ENCODE peak calls at places on chromosome 5, in five cellular contexts. I is GM23338, W is prostate gland, J is transverse colon, Q is endothelial cell of umbilical vein. N is an unnamed sample.
A peak's percentile ranks its signal among the peaks of the same experiment; 100 is the strongest.

GRCh38 chr5:1037671-1038416 is 29.2 kb downstream of the NKD2 start:
- DNase-seq in I (no peak), W (no peak), J (no peak), Q (no peak), N (no peak)

GRCh38 chr5:153641183-153641688 is 150.8 kb downstream of the GRIA1 start:
- DNase-seq in I (no peak), W (no peak), J (no peak), Q (no peak), N (no peak)

GRCh38 chr5:1722877-1723276 is 76.8 kb downstream of the MRPL36 start:
- DNase-seq in I (no peak), W (peak; percentile 1), J (no peak), Q (no peak), N (no peak)

GRCh38 chr5:140042551-140043507 is at the start of gene NRG2:
- DNase-seq in I (peak; percentile 91), W (peak; percentile 16), J (peak; percentile 63), Q (peak; percentile 65), N (peak; percentile 52)

GRCh38 chr5:107067391-107067790 is 603.3 kb downstream of the EFNA5 start:
- DNase-seq in I (peak; percentile 36), W (no peak), J (no peak), Q (no peak), N (no peak)

GRCh38 chr5:122458278-122458872 is 146.3 kb downstream of the SNCAIP start:
- DNase-seq in I (peak; percentile 72), W (no peak), J (no peak), Q (peak; percentile 9), N (no peak)

GRCh38 chr5:82494942-82495341 is 216.8 kb upstream of the RPS23 start:
- DNase-seq in I (peak; percentile 21), W (no peak), J (no peak), Q (peak; percentile 30), N (no peak)

GRCh38 chr5:72328172-72328571 is 8.0 kb downstream of the PTCD2 start:
- DNase-seq in I (no peak), W (peak; percentile 14), J (no peak), Q (no peak), N (peak; percentile 29)

GRCh38 chr5:4229866-4230265 is 634.2 kb downstream of the IRX1 start:
- DNase-seq in I (no peak), W (no peak), J (no peak), Q (no peak), N (no peak)

DNA sequence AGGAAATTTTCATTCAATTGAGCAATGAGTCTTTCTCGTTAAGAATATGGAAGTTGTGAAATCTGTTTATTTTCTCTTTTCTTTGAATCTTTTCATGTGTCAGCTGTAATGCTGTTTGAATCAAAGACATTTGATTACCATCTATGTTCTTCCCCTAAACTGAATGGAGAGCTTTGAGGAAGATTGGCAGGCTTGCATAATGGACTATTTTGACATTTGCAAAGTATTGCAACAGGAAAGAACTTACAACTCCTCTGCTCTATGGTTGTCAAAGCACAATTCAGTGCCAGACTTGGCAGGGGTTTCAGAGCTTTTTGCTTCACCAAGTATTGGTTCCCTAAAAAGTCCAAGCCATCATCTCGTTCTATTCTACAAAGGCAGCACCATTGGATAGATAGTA is 549.0 kb upstream of the NUDT12 start:
- DNase-seq in I (no peak), W (no peak), J (no peak), Q (no peak), N (no peak)
- TF ChIP-seq POLR2AphosphoS5 in I (no peak), W (no peak), J (no peak), Q (no peak), N (no peak)

DNA sequence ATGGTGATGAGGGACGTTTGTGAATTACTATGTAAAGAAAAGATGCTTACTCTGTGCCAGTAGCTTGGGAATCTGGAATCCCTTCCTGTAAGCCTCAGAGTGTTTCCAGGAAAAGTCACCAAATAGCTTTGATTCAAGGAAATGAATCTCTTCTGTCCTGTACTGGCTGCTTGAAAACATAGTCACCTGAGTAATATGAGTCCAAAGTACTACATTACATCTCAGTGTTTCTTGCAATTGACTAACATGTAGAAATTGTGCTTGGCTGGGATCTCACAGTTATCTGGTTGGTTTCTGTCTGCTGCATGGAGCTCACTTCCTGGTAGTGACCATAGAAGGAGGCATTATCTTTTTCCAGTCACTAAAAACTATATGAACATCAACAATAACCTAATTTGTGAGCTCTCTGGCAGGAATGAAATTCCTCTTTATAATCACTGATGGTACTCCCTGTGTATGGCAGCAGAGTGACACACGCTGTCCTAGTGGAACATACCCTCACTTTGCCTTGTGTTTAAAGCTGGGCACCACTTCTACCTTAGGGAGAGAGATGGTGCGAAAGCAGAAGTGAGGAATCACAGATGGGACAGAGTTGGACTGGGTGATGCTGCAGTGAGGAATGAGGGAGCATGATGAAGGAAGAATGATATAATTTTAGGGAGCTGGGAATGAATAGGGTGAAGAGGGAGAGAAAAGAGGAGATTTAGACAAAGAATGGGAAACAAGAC is 568.5 kb downstream of the RAB3C start:
- DNase-seq in I (no peak), W (no peak), J (no peak), Q (no peak), N (no peak)
- TF ChIP-seq POLR2AphosphoS5 in I (no peak), W (no peak), J (peak; percentile 32), Q (no peak), N (peak; percentile 5)

GRCh38 chr5:6714221-6715041 is 1.2 kb downstream of the TENT4A start:
- DNase-seq in I (peak; percentile 35), W (no peak), J (no peak), Q (peak; percentile 12), N (no peak)

GRCh38 chr5:6715271-6715670 is 2.0 kb downstream of the TENT4A start:
- DNase-seq in I (no peak), W (no peak), J (no peak), Q (no peak), N (no peak)

GRCh38 chr5:6712136-6712581 is 1.1 kb upstream of the TENT4A start:
- DNase-seq in I (peak; percentile 70), W (peak; percentile 34), J (peak; percentile 61), Q (peak; percentile 60), N (peak; percentile 50)

GRCh38 chr5:6712582-6713273 is 504 bp upstream of the TENT4A start:
- DNase-seq in I (peak; percentile 96), W (peak; percentile 96), J (peak; percentile 98), Q (peak; percentile 98), N (peak; percentile 98)

GRCh38 chr5:6713274-6714181 is at the start of gene TENT4A:
- DNase-seq in I (no peak), W (no peak), J (peak; percentile 46), Q (no peak), N (no peak)
- TF ChIP-seq POLR2AphosphoS5 in I (no peak), W (no peak), J (no peak), Q (no peak), N (peak; percentile 34)

GRCh38 chr5:57210633-57211032 is 36.8 kb downstream of the GPBP1 start:
- DNase-seq in I (no peak), W (no peak), J (no peak), Q (no peak), N (no peak)

GRCh38 chr5:57211039-57211438 is 37.2 kb downstream of the GPBP1 start:
- DNase-seq in I (no peak), W (no peak), J (no peak), Q (no peak), N (no peak)

GRCh38 chr5:57209316-57210040 is 35.6 kb downstream of the GPBP1 start:
- DNase-seq in I (peak; percentile 51), W (no peak), J (no peak), Q (no peak), N (no peak)

GRCh38 chr5:57207007-57207653 is 33.3 kb downstream of the GPBP1 start:
- DNase-seq in I (no peak), W (no peak), J (no peak), Q (no peak), N (no peak)

DNA sequence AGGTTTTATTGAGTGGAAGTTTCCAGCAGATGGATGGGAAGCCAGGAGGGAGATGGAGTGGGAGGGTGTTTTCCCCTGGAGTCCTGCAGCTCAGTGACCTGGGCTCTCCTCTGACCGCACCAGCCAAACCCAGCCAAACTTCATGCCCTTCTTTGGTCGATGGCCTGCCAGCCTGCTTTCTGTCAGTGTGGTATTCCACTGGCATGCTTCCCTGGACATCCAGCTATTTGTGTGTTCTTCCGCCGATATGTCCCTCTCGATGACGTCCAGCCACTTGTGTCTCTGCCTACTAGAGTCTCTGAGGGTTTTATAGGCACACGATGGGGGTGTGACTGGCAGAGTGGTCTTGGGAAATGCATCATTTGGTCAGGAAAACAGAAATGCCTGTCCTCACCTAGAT is 33.8 kb downstream of the GPBP1 start:
- DNase-seq in I (no peak), W (no peak), J (peak; percentile 28), Q (no peak), N (no peak)
- TF ChIP-seq POLR2AphosphoS5 in I (no peak), W (no peak), J (peak; percentile 38), Q (no peak), N (no peak)

DNA sequence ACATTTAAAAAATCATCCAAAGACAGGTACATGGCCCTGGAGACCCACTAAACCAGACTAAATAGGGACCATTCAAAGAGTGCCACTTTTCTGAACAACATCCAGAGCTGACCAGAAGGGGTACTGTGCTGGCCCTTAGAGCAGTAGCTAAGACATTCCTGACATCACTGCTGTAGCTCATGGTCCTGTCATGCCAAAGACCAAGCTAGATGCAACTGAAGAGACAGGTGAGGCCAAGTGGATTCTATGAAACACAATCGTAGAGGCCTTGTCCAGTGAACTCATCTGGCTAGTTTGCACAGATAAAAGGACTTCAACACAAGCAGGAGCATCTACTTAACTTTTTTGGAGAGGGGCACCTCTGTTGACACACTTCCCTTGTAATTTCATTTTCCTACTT is 43.3 kb downstream of the G3BP1 start:
- DNase-seq in I (no peak), W (no peak), J (no peak), Q (no peak), N (no peak)
- TF ChIP-seq POLR2AphosphoS5 in I (no peak), W (no peak), J (no peak), Q (no peak), N (no peak)

GRCh38 chr5:83834306-83834705 is 113.7 kb upstream of the HAPLN1 start:
- DNase-seq in I (no peak), W (no peak), J (no peak), Q (no peak), N (no peak)

GRCh38 chr5:83839256-83839655 is 118.6 kb upstream of the HAPLN1 start:
- DNase-seq in I (no peak), W (no peak), J (no peak), Q (no peak), N (no peak)

GRCh38 chr5:83831834-83832233 is 111.2 kb upstream of the HAPLN1 start:
- DNase-seq in I (no peak), W (no peak), J (no peak), Q (no peak), N (no peak)

GRCh38 chr5:83839788-83840187 is 119.1 kb upstream of the HAPLN1 start:
- DNase-seq in I (no peak), W (no peak), J (no peak), Q (no peak), N (no peak)

DNA sequence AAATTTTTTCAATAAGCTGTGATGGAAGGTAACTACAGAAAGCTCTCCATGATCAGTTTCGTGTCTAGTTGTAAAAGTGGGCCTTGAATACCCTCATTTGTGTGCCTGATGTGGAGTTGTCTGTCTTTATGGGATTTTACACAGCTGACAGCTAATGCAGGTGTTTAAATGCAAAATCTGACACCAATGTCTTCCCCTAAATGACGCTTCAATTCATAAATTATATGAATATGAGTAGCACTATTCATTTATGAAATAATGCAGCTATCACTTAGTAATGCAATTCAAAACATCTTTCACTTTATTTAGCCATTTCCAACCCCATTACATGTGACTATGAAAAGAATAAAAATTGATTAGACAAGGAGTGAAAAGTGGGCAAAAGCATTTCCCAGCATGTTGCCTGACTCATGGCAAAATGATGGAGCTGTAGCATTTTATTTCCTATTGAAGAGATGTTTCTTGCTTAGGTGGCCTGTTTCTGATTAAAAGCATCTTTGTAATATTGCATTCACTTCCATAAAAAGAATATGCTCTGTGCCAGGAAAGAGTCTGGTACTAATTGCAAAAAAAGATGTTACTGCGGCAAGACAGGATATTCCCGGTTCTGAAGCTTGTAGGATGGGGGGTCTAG is 116.7 kb upstream of the HAPLN1 start:
- DNase-seq in I (no peak), W (no peak), J (no peak), Q (no peak), N (no peak)
- TF ChIP-seq POLR2AphosphoS5 in I (no peak), W (no peak), J (no peak), Q (no peak), N (no peak)